ENCODE peak calls at places on chromosomes 6 and 20, in five cellular contexts. One of them, this sample, is unnamed.

GRCh38 chr20:58692579-58693225 is at the start of gene NPEPL1:
- DNase-seq in posterior vena cava: no peak
- DNase-seq in IMR-90: peak; percentile 67
- DNase-seq in T-helper 2 cell treated with Interferon-gamma antibody and Interleukin-4, amounts not matched to agents 5 μg/mL and 100 μg/mL, for 36 hours: peak; percentile 73
- DNase-seq in right cardiac atrium: peak; percentile 91
- DNase-seq in this sample: peak; percentile 79

GRCh38 chr6:126145386-126145785 is 159.0 kb downstream of the TRMT11 start:
- DNase-seq in T-helper 2 cell treated with Interferon-gamma antibody and Interleukin-4, amounts not matched to agents 5 μg/mL and 100 μg/mL, for 36 hours: no peak
- DNase-seq in IMR-90: no peak
- DNase-seq in posterior vena cava: no peak
- DNase-seq in right cardiac atrium: no peak
- DNase-seq in this sample: no peak

GRCh38 chr6:156057869-156058268 is 602.2 kb upstream of the NOX3 start:
- DNase-seq in IMR-90: no peak
- DNase-seq in T-helper 2 cell treated with Interferon-gamma antibody and Interleukin-4, amounts not matched to agents 5 μg/mL and 100 μg/mL, for 36 hours: no peak
- DNase-seq in right cardiac atrium: no peak
- DNase-seq in posterior vena cava: no peak
- DNase-seq in this sample: no peak

GRCh38 chr6:31877125-31877650 is 1.6 kb downstream of the SLC44A4 start:
- DNase-seq in right cardiac atrium: peak; percentile 34
- DNase-seq in posterior vena cava: no peak
- DNase-seq in T-helper 2 cell treated with Interferon-gamma antibody and Interleukin-4, amounts not matched to agents 5 μg/mL and 100 μg/mL, for 36 hours: no peak
- DNase-seq in IMR-90: no peak
- DNase-seq in this sample: no peak

GRCh38 chr6:1554881-1555569 is 54.7 kb upstream of the FOXC1 start:
- DNase-seq in posterior vena cava: peak; percentile 93
- DNase-seq in right cardiac atrium: peak; percentile 93
- DNase-seq in IMR-90: peak; percentile 32
- DNase-seq in T-helper 2 cell treated with Interferon-gamma antibody and Interleukin-4, amounts not matched to agents 5 μg/mL and 100 μg/mL, for 36 hours: peak; percentile 57
- DNase-seq in this sample: no peak

GRCh38 chr20:1802385-1803215 is 92.6 kb upstream of the SIRPA start:
- DNase-seq in T-helper 2 cell treated with Interferon-gamma antibody and Interleukin-4, amounts not matched to agents 5 μg/mL and 100 μg/mL, for 36 hours: peak; percentile 30
- DNase-seq in IMR-90: peak; percentile 76
- DNase-seq in posterior vena cava: peak; percentile 92
- DNase-seq in right cardiac atrium: peak; percentile 88
- DNase-seq in this sample: no peak

GRCh38 chr6:96015791-96016776 is at the start of gene FUT9:
- DNase-seq in IMR-90: no peak
- DNase-seq in T-helper 2 cell treated with Interferon-gamma antibody and Interleukin-4, amounts not matched to agents 5 μg/mL and 100 μg/mL, for 36 hours: no peak
- DNase-seq in right cardiac atrium: peak; percentile 35
- DNase-seq in posterior vena cava: peak; percentile 66
- DNase-seq in this sample: peak; percentile 22

GRCh38 chr6:106849130-106849529 is 125.4 kb downstream of the CD24 start:
- DNase-seq in right cardiac atrium: no peak
- DNase-seq in IMR-90: no peak
- DNase-seq in T-helper 2 cell treated with Interferon-gamma antibody and Interleukin-4, amounts not matched to agents 5 μg/mL and 100 μg/mL, for 36 hours: no peak
- DNase-seq in posterior vena cava: no peak
- DNase-seq in this sample: no peak

GRCh38 chr6:163793584-163793983 is 379.1 kb downstream of the QKI start:
- DNase-seq in T-helper 2 cell treated with Interferon-gamma antibody and Interleukin-4, amounts not matched to agents 5 μg/mL and 100 μg/mL, for 36 hours: no peak
- DNase-seq in right cardiac atrium: no peak
- DNase-seq in IMR-90: peak; percentile 85
- DNase-seq in posterior vena cava: no peak
- DNase-seq in this sample: no peak

GRCh38 chr6:34324738-34325444 is 67.6 kb downstream of the NUDT3 start:
- DNase-seq in T-helper 2 cell treated with Interferon-gamma antibody and Interleukin-4, amounts not matched to agents 5 μg/mL and 100 μg/mL, for 36 hours: no peak
- DNase-seq in right cardiac atrium: peak; percentile 77
- DNase-seq in posterior vena cava: no peak
- DNase-seq in IMR-90: peak; percentile 57
- DNase-seq in this sample: no peak

GRCh38 chr20:53628076-53628475 is 34.4 kb upstream of the ZNF217 start:
- DNase-seq in right cardiac atrium: no peak
- DNase-seq in IMR-90: no peak
- DNase-seq in T-helper 2 cell treated with Interferon-gamma antibody and Interleukin-4, amounts not matched to agents 5 μg/mL and 100 μg/mL, for 36 hours: no peak
- DNase-seq in posterior vena cava: no peak
- DNase-seq in this sample: peak; percentile 10

GRCh38 chr20:43837856-43838702 is 76.6 kb upstream of the TOX2 start:
- DNase-seq in posterior vena cava: no peak
- DNase-seq in IMR-90: no peak
- DNase-seq in T-helper 2 cell treated with Interferon-gamma antibody and Interleukin-4, amounts not matched to agents 5 μg/mL and 100 μg/mL, for 36 hours: no peak
- DNase-seq in right cardiac atrium: no peak
- DNase-seq in this sample: peak; percentile 75

GRCh38 chr6:127904160-127904559 is 3.3 kb upstream of the THEMIS start:
- DNase-seq in IMR-90: no peak
- DNase-seq in posterior vena cava: no peak
- DNase-seq in T-helper 2 cell treated with Interferon-gamma antibody and Interleukin-4, amounts not matched to agents 5 μg/mL and 100 μg/mL, for 36 hours: no peak
- DNase-seq in right cardiac atrium: no peak
- DNase-seq in this sample: no peak

GRCh38 chr20:9332783-9333482 is 181.5 kb upstream of the LAMP5 start:
- DNase-seq in T-helper 2 cell treated with Interferon-gamma antibody and Interleukin-4, amounts not matched to agents 5 μg/mL and 100 μg/mL, for 36 hours: no peak
- DNase-seq in posterior vena cava: no peak
- DNase-seq in right cardiac atrium: no peak
- DNase-seq in IMR-90: no peak
- DNase-seq in this sample: no peak

GRCh38 chr6:157514659-157515496 is 133.9 kb downstream of the ZDHHC14 start:
- DNase-seq in T-helper 2 cell treated with Interferon-gamma antibody and Interleukin-4, amounts not matched to agents 5 μg/mL and 100 μg/mL, for 36 hours: no peak
- DNase-seq in posterior vena cava: no peak
- DNase-seq in IMR-90: peak; percentile 69
- DNase-seq in right cardiac atrium: no peak
- DNase-seq in this sample: no peak

This sample was measured in RWPE2.